ENCODE peak calls at places on chromosomes 4 and X, in four cellular contexts. N, O, K and H are unnamed samples.

GRCh38 chrX:10506781-10507180 is 113.6 kb downstream of the MID1 start:
- DNase-seq in N (no peak), O (no peak), K (no peak), H (no peak)

GRCh38 chr4:110371016-110371795 is 104.7 kb upstream of the ENPEP start:
- DNase-seq in N (no peak), O (no peak), K (no peak), H (no peak)

GRCh38 chrX:72576161-72576896 is 3.7 kb upstream of the HDAC8 start:
- DNase-seq in N (no peak), O (no peak), K (no peak), H (no peak)

GRCh38 chrX:134484039-134484438 is 24.1 kb downstream of the HPRT1 start:
- DNase-seq in N (no peak), O (no peak), K (no peak), H (no peak)

GRCh38 chr4:95957054-95957453 is 117.2 kb downstream of the PDHA2 start:
- DNase-seq in N (no peak), O (no peak), K (no peak), H (no peak)

GRCh38 chrX:22760513-22761057 is 239.2 kb upstream of the DDX53 start:
- DNase-seq in N (no peak), O (no peak), K (no peak), H (no peak)

GRCh38 chr4:114027596-114027995 is 48.1 kb upstream of the ARSJ start:
- DNase-seq in N (no peak), O (no peak), K (no peak), H (no peak)

GRCh38 chr4:83115000-83115399 is 471 bp upstream of the PLAC8 start:
- DNase-seq in N (no peak), O (no peak), K (no peak), H (no peak)

GRCh38 chr4:47031011-47031678 is at the start of gene GABRB1:
- DNase-seq in N (peak), O (no peak), K (no peak), H (no peak)

GRCh38 chrX:117743469-117744251 is 372.9 kb downstream of the KLHL13 start:
- DNase-seq in N (no peak), O (no peak), K (no peak), H (no peak)

GRCh38 chr4:89101256-89102161 is 9.8 kb upstream of the TIGD2 start:
- DNase-seq in N (no peak), O (no peak), K (no peak), H (no peak)

GRCh38 chr4:184893836-184894571 is 68.2 kb upstream of the ACSL1 start:
- DNase-seq in N (no peak), O (no peak), K (no peak), H (no peak)

GRCh38 chr4:38163216-38164006 is 203.2 kb downstream of the PTTG2 start:
- DNase-seq in N (no peak), O (no peak), K (no peak), H (no peak)

GRCh38 chr4:23956601-23957364 is 66.9 kb upstream of the PPARGC1A start:
- DNase-seq in N (no peak), O (no peak), K (no peak), H (no peak)

GRCh38 chr4:136241221-136241986 is 1290.9 kb downstream of the PCDH18 start:
- DNase-seq in N (no peak), O (no peak), K (no peak), H (no peak)

GRCh38 chr4:155228713-155229112 is 20.3 kb downstream of the NPY2R start:
- DNase-seq in N (no peak), O (no peak), K (no peak), H (no peak)

GRCh38 chr4:149884046-149884445 is 68.4 kb upstream of the IQCM start:
- DNase-seq in N (peak), O (no peak), K (no peak), H (no peak)

GRCh38 chr4:31917334-31917733 is 1197.2 kb downstream of the PCDH7 start:
- DNase-seq in N (no peak), O (no peak), K (no peak), H (no peak)

GRCh38 chrX:9676311-9676710 is 89.3 kb downstream of the GPR143 start:
- DNase-seq in N (no peak), O (no peak), K (no peak), H (no peak)

DNA sequence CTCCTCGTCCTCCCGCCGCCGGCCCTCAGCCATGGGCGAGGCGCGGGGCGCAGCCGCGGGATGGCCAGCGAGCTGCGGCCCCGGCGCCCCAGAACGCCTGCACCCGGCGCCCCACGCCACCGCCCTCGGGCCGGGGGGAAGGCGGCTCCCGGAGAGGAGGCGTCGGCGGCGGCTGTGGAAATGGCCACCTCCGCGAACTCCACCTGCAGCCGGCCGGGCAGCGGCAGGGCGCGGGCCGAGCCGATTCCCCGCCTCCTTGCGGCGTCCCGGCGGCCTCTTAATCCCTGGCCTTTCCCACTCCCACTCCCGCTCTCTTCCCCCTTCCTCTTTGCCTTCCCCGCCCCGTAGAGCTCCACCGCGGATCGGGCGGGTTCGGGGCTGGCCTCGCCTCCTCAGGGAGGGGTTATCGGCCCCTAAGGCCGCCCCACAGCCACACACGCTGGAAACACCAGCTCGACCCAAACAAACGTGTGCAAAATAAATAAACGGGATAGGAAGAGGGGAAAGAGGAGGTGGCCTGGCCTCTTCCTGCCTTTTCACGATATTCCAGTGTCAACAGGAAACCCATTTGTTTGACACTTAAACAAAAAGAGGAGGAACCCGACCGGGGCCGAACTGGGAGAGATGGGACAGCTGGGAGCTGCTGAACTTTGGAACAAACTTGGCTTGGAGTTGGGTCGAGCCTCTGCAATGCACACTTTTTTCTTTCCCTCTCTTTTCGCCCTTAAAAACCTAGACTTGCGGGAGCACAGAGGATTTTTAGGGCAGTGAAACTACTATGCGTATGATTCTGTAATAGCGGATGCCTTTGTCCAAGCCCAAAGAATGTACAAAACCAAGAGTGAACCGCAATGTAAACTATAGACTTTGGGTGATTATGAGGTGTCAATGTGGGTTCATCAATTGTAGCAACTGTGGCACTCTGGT is at the start of gene SH3D19:
- DNase-seq in N (peak), O (no peak), K (peak), H (peak)
- TF ChIP-seq POLR2A in N (peak), O (no peak), K (no peak), H (no peak)

GRCh38 chr4:14833053-14833452 is 169.2 kb upstream of the CPEB2 start:
- DNase-seq in N (no peak), O (no peak), K (no peak), H (no peak)
- TF ChIP-seq POLR2A in N (no peak), O (no peak), K (no peak), H (no peak)

GRCh38 chrX:14076639-14077038 is 46.9 kb upstream of the GEMIN8 start:
- DNase-seq in N (no peak), O (no peak), K (no peak), H (no peak)

GRCh38 chrX:14083783-14084182 is 54.1 kb upstream of the GEMIN8 start:
- DNase-seq in N (no peak), O (no peak), K (no peak), H (no peak)

GRCh38 chrX:14080031-14080430 is 50.3 kb upstream of the GEMIN8 start:
- DNase-seq in N (no peak), O (no peak), K (no peak), H (no peak)
- TF ChIP-seq POLR2A in N (no peak), O (no peak), K (no peak), H (no peak)

GRCh38 chr4:2417765-2418651 is at the start of gene ZFYVE28:
- DNase-seq in N (no peak), O (peak), K (no peak), H (no peak)
- TF ChIP-seq POLR2A in N (peak), O (no peak), K (no peak), H (no peak)

GRCh38 chrX:51743179-51743957 is at the start of gene GSPT2:
- DNase-seq in N (peak), O (peak), K (peak), H (no peak)
- TF ChIP-seq POLR2A in N (no peak), O (peak), K (no peak), H (no peak)

GRCh38 chr4:6893449-6894085 is 16.1 kb upstream of the TBC1D14 start:
- DNase-seq in N (no peak), O (no peak), K (no peak), H (no peak)
- TF ChIP-seq POLR2A in N (no peak), O (no peak), K (no peak), H (no peak)